ENCODE peak calls at places on chromosomes 11 and 22, in nine cellular contexts. Z is psoas muscle, L is astrocyte of the spinal cord, X is lung, A is neural crest cell, U is Peyer's patch, O is progenitor cell of endocrine pancreas, V is right lobe of liver, M is choroid plexus epithelial cell. C is an unnamed sample.

GRCh38 chr22:43272869-43273318 is 70.3 kb downstream of the SCUBE1 start:
- DNase-seq in Z (no peak), L (no peak), X (no peak), A (no peak), U (no peak), O (no peak), V (peak), M (no peak), C (no peak)

GRCh38 chr11:76752321-76753175 is 30.6 kb upstream of the TSKU start:
- DNase-seq in Z (peak), L (peak), X (peak), A (no peak), U (no peak), O (no peak), V (no peak), M (peak), C (no peak)

GRCh38 chr22:19892249-19892879 is 37.7 kb upstream of the GNB1L start:
- DNase-seq in Z (no peak), L (peak), X (no peak), A (no peak), U (peak), O (no peak), V (no peak), M (peak), C (no peak)

GRCh38 chr11:117641008-117641915 is 155.8 kb downstream of the DSCAML1 start:
- DNase-seq in Z (no peak), L (no peak), X (no peak), A (no peak), U (no peak), O (no peak), V (no peak), M (no peak), C (no peak)

GRCh38 chr22:30321461-30321860 is 5.3 kb downstream of the TBC1D10A start:
- DNase-seq in Z (no peak), L (no peak), X (no peak), A (no peak), U (no peak), O (no peak), V (no peak), M (no peak), C (no peak)

GRCh38 chr11:119481021-119481666 is 58.2 kb upstream of the THY1 start:
- DNase-seq in Z (peak), L (peak), X (peak), A (peak), U (peak), O (peak), V (peak), M (peak), C (peak)

GRCh38 chr11:65429724-65430405 is 7.3 kb downstream of the NEAT1 start:
- DNase-seq in Z (peak), L (peak), X (peak), A (no peak), U (peak), O (no peak), V (peak), M (peak), C (no peak)

GRCh38 chr22:39138357-39138997 is 14.0 kb downstream of the CBX7 start:
- DNase-seq in Z (no peak), L (no peak), X (no peak), A (no peak), U (no peak), O (no peak), V (no peak), M (no peak), C (no peak)

GRCh38 chr22:20805972-20806471 is 32.1 kb downstream of the SERPIND1 start:
- DNase-seq in Z (no peak), L (no peak), X (no peak), A (no peak), U (no peak), O (no peak), V (no peak), M (peak), C (no peak)

GRCh38 chr22:23095467-23096342 is 25.4 kb downstream of the GNAZ start:
- DNase-seq in Z (no peak), L (no peak), X (no peak), A (no peak), U (no peak), O (no peak), V (no peak), M (no peak), C (no peak)

GRCh38 chr11:117902001-117902855 is 25.8 kb upstream of the FXYD6 start:
- DNase-seq in Z (no peak), L (no peak), X (no peak), A (no peak), U (no peak), O (no peak), V (no peak), M (no peak), C (no peak)

GRCh38 chr22:49251371-49251770 is 576.3 kb downstream of the BRD1 start:
- DNase-seq in Z (no peak), L (no peak), X (no peak), A (no peak), U (no peak), O (no peak), V (no peak), M (no peak), C (no peak)

GRCh38 chr11:128757886-128758612 is 64.2 kb downstream of the FLI1 start:
- DNase-seq in Z (no peak), L (no peak), X (no peak), A (no peak), U (peak), O (no peak), V (no peak), M (no peak), C (no peak)

GRCh38 chr11:128756469-128756868 is 62.6 kb downstream of the FLI1 start:
- DNase-seq in Z (no peak), L (no peak), X (no peak), A (no peak), U (no peak), O (no peak), V (no peak), M (no peak), C (no peak)

GRCh38 chr11:128759168-128759567 is 65.3 kb downstream of the FLI1 start:
- DNase-seq in Z (no peak), L (no peak), X (no peak), A (no peak), U (no peak), O (no peak), V (no peak), M (no peak), C (no peak)

GRCh38 chr11:128759597-128759996 is 65.7 kb downstream of the FLI1 start:
- DNase-seq in Z (no peak), L (peak), X (no peak), A (no peak), U (no peak), O (no peak), V (no peak), M (peak), C (no peak)

GRCh38 chr11:128757235-128757711 is 63.4 kb downstream of the FLI1 start:
- DNase-seq in Z (no peak), L (peak), X (peak), A (no peak), U (peak), O (no peak), V (no peak), M (peak), C (no peak)
- TF ChIP-seq CTCF in Z (no peak), L (peak), X (peak), A (no peak), U (peak), O (no peak), V (peak), M (peak), C (peak)

GRCh38 chr11:69595805-69596665 is 44.9 kb upstream of the CCND1 start:
- DNase-seq in Z (no peak), L (no peak), X (no peak), A (no peak), U (no peak), O (no peak), V (no peak), M (no peak), C (no peak)

GRCh38 chr11:69594481-69594880 is 46.5 kb upstream of the CCND1 start:
- DNase-seq in Z (no peak), L (no peak), X (no peak), A (no peak), U (no peak), O (no peak), V (no peak), M (no peak), C (no peak)

GRCh38 chr11:69601346-69601975 is 39.5 kb upstream of the CCND1 start:
- DNase-seq in Z (no peak), L (no peak), X (no peak), A (no peak), U (no peak), O (no peak), V (no peak), M (no peak), C (no peak)

GRCh38 chr11:69599502-69599901 is 41.5 kb upstream of the CCND1 start:
- DNase-seq in Z (no peak), L (no peak), X (no peak), A (no peak), U (no peak), O (no peak), V (no peak), M (peak), C (no peak)

DNA sequence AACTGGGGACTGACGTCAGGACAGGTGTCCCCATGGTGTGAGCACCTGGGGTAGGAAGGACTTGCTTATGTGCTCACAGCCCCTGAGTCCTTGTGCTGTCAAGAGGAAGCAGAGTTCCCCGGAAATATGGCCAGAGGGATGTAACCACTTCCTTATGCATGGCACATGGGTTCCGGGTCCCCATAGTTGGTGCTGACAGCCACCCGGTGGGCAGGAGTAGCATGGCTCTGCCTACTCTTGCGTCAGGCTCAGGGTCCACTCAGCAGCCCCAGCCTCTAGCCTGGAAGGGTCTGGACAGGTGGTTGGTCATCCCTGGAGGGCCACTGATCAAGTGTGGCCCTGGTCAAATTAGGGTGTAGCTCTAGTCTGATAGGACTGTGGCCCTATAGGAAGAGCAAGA is 42.8 kb upstream of the CCND1 start:
- DNase-seq in Z (no peak), L (no peak), X (no peak), A (no peak), U (no peak), O (no peak), V (no peak), M (peak), C (no peak)
- TF ChIP-seq CTCF in Z (no peak), L (peak), X (no peak), A (no peak), U (no peak), O (peak), V (peak), M (peak), C (peak)

DNA sequence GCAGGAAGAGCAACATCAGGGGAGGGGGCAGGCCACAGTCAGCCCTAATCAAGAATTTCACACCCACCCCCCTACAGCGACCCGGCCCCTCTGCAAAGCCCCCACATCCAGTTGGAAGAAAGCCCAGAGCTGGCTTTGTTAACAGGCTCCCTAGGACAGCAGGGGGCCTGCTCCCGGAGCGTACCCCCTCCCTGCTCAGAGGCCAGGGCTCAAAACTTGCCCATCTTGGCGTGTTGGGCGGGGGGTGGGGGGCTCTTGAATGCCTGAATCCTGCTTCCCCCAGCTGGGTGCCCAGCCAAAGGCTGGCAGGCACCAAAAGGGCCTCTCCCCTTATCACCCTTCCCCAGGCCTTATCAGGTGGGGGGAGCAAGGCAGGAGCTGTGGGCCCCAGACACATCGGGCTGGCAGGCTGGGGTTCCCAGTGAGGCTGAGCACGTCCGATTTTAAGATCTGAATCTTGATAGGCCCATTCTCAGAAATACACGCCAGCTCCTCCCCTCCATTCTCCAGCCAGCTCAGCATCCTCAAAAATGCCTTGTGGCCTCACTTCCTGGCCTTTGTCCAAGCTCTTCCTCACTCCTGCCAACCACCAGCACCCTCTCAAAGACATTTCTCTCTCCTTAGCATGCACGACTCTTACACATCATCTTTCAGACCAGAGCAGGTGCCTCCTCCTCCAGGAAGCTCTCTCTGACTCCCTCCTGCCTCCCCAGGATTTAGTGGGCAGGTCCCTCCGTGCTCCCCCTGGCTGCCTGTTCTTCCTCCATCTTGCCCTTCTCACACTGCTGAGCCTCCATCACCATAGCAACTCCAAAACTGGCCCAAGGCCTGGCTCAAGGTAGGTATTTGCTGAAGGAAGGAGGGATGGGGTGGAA is 384.8 kb downstream of the MN1 start:
- DNase-seq in Z (no peak), L (peak), X (no peak), A (no peak), U (no peak), O (no peak), V (no peak), M (peak), C (peak)
- TF ChIP-seq CTCF in Z (no peak), L (peak), X (no peak), A (no peak), U (no peak), O (no peak), V (no peak), M (peak), C (peak)

GRCh38 chr11:68670208-68670992 is 13.9 kb upstream of the GAL start:
- DNase-seq in Z (no peak), L (no peak), X (no peak), A (no peak), U (no peak), O (no peak), V (no peak), M (no peak), C (no peak)
- TF ChIP-seq CTCF in Z (no peak), L (no peak), X (no peak), A (no peak), U (no peak), O (no peak), V (no peak), M (no peak), C (no peak)

GRCh38 chr11:57133616-57134015 is 48.1 kb upstream of the LRRC55 start:
- DNase-seq in Z (no peak), L (no peak), X (no peak), A (no peak), U (no peak), O (no peak), V (no peak), M (no peak), C (no peak)

GRCh38 chr11:57126766-57127400 is 54.9 kb upstream of the LRRC55 start:
- DNase-seq in Z (no peak), L (no peak), X (no peak), A (no peak), U (no peak), O (no peak), V (no peak), M (no peak), C (no peak)

GRCh38 chr11:57134284-57134683 is 47.5 kb upstream of the LRRC55 start:
- DNase-seq in Z (no peak), L (no peak), X (no peak), A (no peak), U (no peak), O (no peak), V (no peak), M (no peak), C (no peak)

GRCh38 chr11:57135020-57135751 is 46.6 kb upstream of the LRRC55 start:
- DNase-seq in Z (no peak), L (no peak), X (no peak), A (no peak), U (no peak), O (no peak), V (no peak), M (no peak), C (no peak)

DNA sequence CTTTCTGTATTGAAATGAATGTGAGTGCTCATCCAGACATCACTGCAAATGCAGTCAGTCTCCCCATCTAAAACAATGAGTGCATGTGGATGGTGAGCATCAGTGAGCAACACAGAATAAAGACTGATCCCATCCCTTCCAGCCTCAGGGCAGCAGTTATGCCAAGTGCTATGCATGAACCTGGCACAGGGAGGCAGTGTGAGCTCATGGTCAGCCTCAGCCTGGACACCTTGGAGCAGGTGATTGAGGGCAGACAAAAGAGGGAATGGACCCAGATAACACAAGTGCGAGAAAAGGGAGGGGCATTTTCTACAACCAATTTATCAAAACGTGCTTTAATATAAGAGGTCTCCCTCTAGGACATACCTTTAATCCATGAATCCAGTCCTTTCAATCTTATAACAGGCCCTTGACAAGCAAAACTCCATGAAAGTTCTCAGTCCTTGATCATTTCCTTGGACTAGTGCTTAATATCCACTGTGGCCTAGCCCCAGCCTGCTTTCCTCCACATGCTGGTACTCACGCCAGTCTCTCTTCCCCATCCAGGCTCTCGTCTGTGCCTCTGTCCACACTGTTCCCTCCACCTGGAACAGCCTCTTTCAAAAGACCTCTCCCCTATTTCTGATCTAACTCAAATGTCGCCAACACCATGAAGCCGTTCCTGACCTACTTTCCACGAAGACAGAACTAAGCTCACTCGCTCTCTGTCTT is 50.5 kb upstream of the LRRC55 start:
- DNase-seq in Z (peak), L (peak), X (peak), A (peak), U (no peak), O (peak), V (peak), M (peak), C (no peak)
- TF ChIP-seq CTCF in Z (peak), L (peak), X (peak), A (peak), U (no peak), O (peak), V (peak), M (peak), C (peak)

GRCh38 chr11:61056566-61056965 is 45.7 kb upstream of the CD5 start:
- DNase-seq in Z (no peak), L (no peak), X (no peak), A (no peak), U (no peak), O (no peak), V (no peak), M (no peak), C (no peak)
- TF ChIP-seq CTCF in Z (no peak), L (no peak), X (no peak), A (no peak), U (no peak), O (no peak), V (no peak), M (no peak), C (no peak)

GRCh38 chr11:111367411-111368284 is 11.4 kb downstream of the POU2AF1 start:
- DNase-seq in Z (no peak), L (no peak), X (no peak), A (no peak), U (peak), O (no peak), V (no peak), M (no peak), C (no peak)
- TF ChIP-seq CTCF in Z (no peak), L (no peak), X (no peak), A (no peak), U (no peak), O (no peak), V (no peak), M (no peak), C (no peak)